ENCODE peak calls at places on chromosome 13, in eight cellular contexts. One of them, this sample, is unnamed.
A peak's percentile ranks its signal among the peaks of the same experiment; 100 is the strongest.

GRCh38 chr13:100124265-100124664 is 35.4 kb downstream of the PCCA start:
- DNase-seq in body of pancreas: no peak
- DNase-seq in right lobe of liver: no peak
- DNase-seq in HCT116: no peak
- DNase-seq in adrenal gland: no peak
- DNase-seq in tibial nerve: no peak
- DNase-seq in Peyer's patch: no peak
- DNase-seq in heart left ventricle: no peak
- DNase-seq in this sample: no peak

GRCh38 chr13:46605824-46606554 is 53.0 kb downstream of the LRCH1 start:
- DNase-seq in heart left ventricle: no peak
- DNase-seq in right lobe of liver: no peak
- DNase-seq in tibial nerve: no peak
- DNase-seq in Peyer's patch: no peak
- DNase-seq in HCT116: no peak
- DNase-seq in body of pancreas: no peak
- DNase-seq in adrenal gland: no peak
- DNase-seq in this sample: no peak

GRCh38 chr13:95614641-95615245 is 29.8 kb downstream of the DZIP1 start:
- DNase-seq in right lobe of liver: no peak
- DNase-seq in adrenal gland: no peak
- DNase-seq in heart left ventricle: no peak
- DNase-seq in tibial nerve: no peak
- DNase-seq in HCT116: no peak
- DNase-seq in body of pancreas: peak; percentile 53
- DNase-seq in Peyer's patch: no peak
- DNase-seq in this sample: no peak

GRCh38 chr13:32225494-32225931 is 89.7 kb downstream of the ZAR1L start:
- DNase-seq in body of pancreas: no peak
- DNase-seq in Peyer's patch: no peak
- DNase-seq in adrenal gland: no peak
- DNase-seq in tibial nerve: no peak
- DNase-seq in right lobe of liver: no peak
- DNase-seq in HCT116: no peak
- DNase-seq in heart left ventricle: no peak
- DNase-seq in this sample: no peak

GRCh38 chr13:112842343-112842856 is 126.6 kb upstream of the MCF2L start:
- DNase-seq in heart left ventricle: no peak
- DNase-seq in adrenal gland: no peak
- DNase-seq in tibial nerve: peak; percentile 26
- DNase-seq in HCT116: no peak
- DNase-seq in Peyer's patch: no peak
- DNase-seq in right lobe of liver: no peak
- DNase-seq in body of pancreas: no peak
- DNase-seq in this sample: no peak

GRCh38 chr13:99909097-99909835 is 62.3 kb downstream of the ZIC5 start:
- DNase-seq in heart left ventricle: no peak
- DNase-seq in HCT116: no peak
- DNase-seq in adrenal gland: no peak
- DNase-seq in body of pancreas: no peak
- DNase-seq in tibial nerve: no peak
- DNase-seq in right lobe of liver: no peak
- DNase-seq in Peyer's patch: no peak
- DNase-seq in this sample: no peak

GRCh38 chr13:111904701-111905608 is 162.0 kb upstream of the SOX1 start:
- DNase-seq in HCT116: peak; percentile 10
- DNase-seq in tibial nerve: no peak
- DNase-seq in body of pancreas: peak; percentile 1
- DNase-seq in Peyer's patch: no peak
- DNase-seq in adrenal gland: peak; percentile 24
- DNase-seq in right lobe of liver: peak; percentile 27
- DNase-seq in heart left ventricle: no peak
- DNase-seq in this sample: peak; percentile 10

GRCh38 chr13:109610517-109610916 is 175.9 kb downstream of the IRS2 start:
- DNase-seq in HCT116: peak; percentile 3
- DNase-seq in Peyer's patch: peak; percentile 62
- DNase-seq in heart left ventricle: peak; percentile 70
- DNase-seq in adrenal gland: peak; percentile 58
- DNase-seq in body of pancreas: peak; percentile 12
- DNase-seq in tibial nerve: no peak
- DNase-seq in right lobe of liver: peak; percentile 59
- DNase-seq in this sample: no peak

GRCh38 chr13:48266150-48266549 is 33.1 kb downstream of the ITM2B start:
- DNase-seq in adrenal gland: no peak
- DNase-seq in HCT116: no peak
- DNase-seq in tibial nerve: no peak
- DNase-seq in heart left ventricle: no peak
- DNase-seq in right lobe of liver: no peak
- DNase-seq in body of pancreas: no peak
- DNase-seq in Peyer's patch: no peak
- DNase-seq in this sample: no peak

GRCh38 chr13:24664726-24665409 is 15.3 kb upstream of the ATP12A start:
- DNase-seq in HCT116: no peak
- DNase-seq in heart left ventricle: no peak
- DNase-seq in right lobe of liver: no peak
- DNase-seq in Peyer's patch: no peak
- DNase-seq in body of pancreas: no peak
- DNase-seq in adrenal gland: no peak
- DNase-seq in tibial nerve: no peak
- DNase-seq in this sample: no peak

GRCh38 chr13:24215732-24216131 is 55.2 kb downstream of the SPATA13 start:
- DNase-seq in tibial nerve: no peak
- DNase-seq in HCT116: no peak
- DNase-seq in adrenal gland: peak; percentile 86
- DNase-seq in body of pancreas: peak; percentile 85
- DNase-seq in heart left ventricle: no peak
- DNase-seq in Peyer's patch: no peak
- DNase-seq in right lobe of liver: peak; percentile 63
- DNase-seq in this sample: no peak

GRCh38 chr13:93847162-93847561 is 620.6 kb downstream of the GPC6 start:
- DNase-seq in body of pancreas: no peak
- DNase-seq in tibial nerve: no peak
- DNase-seq in heart left ventricle: no peak
- DNase-seq in Peyer's patch: no peak
- DNase-seq in right lobe of liver: no peak
- DNase-seq in HCT116: no peak
- DNase-seq in adrenal gland: no peak
- DNase-seq in this sample: no peak

GRCh38 chr13:113028336-113029060 is 59.5 kb downstream of the MCF2L start:
- DNase-seq in tibial nerve: no peak
- DNase-seq in body of pancreas: no peak
- DNase-seq in right lobe of liver: no peak
- DNase-seq in HCT116: no peak
- DNase-seq in heart left ventricle: no peak
- DNase-seq in adrenal gland: no peak
- DNase-seq in Peyer's patch: no peak
- DNase-seq in this sample: peak; percentile 62

GRCh38 chr13:105220063-105220462 is 1315.4 kb downstream of the EFNB2 start:
- DNase-seq in HCT116: no peak
- DNase-seq in tibial nerve: no peak
- DNase-seq in right lobe of liver: no peak
- DNase-seq in body of pancreas: no peak
- DNase-seq in heart left ventricle: no peak
- DNase-seq in Peyer's patch: no peak
- DNase-seq in adrenal gland: no peak
- DNase-seq in this sample: no peak

GRCh38 chr13:77779461-77780272 is 82.2 kb downstream of the SLAIN1 start:
- DNase-seq in body of pancreas: peak; percentile 26
- DNase-seq in adrenal gland: peak; percentile 68
- DNase-seq in heart left ventricle: no peak
- DNase-seq in tibial nerve: no peak
- DNase-seq in Peyer's patch: no peak
- DNase-seq in HCT116: peak; percentile 18
- DNase-seq in right lobe of liver: no peak
- DNase-seq in this sample: peak; percentile 83

GRCh38 chr13:46124531-46124966 is 19.7 kb upstream of the CPB2 start:
- DNase-seq in right lobe of liver: no peak
- DNase-seq in heart left ventricle: no peak
- DNase-seq in adrenal gland: no peak
- DNase-seq in Peyer's patch: no peak
- DNase-seq in tibial nerve: no peak
- DNase-seq in HCT116: no peak
- DNase-seq in body of pancreas: no peak
- DNase-seq in this sample: peak; percentile 39

GRCh38 chr13:60583196-60583908 is 186.3 kb downstream of the TDRD3 start:
- DNase-seq in right lobe of liver: no peak
- DNase-seq in adrenal gland: no peak
- DNase-seq in HCT116: no peak
- DNase-seq in heart left ventricle: no peak
- DNase-seq in Peyer's patch: no peak
- DNase-seq in body of pancreas: no peak
- DNase-seq in tibial nerve: peak; percentile 22
- DNase-seq in this sample: no peak

GRCh38 chr13:64054306-64054705 is 2638.7 kb upstream of the PCDH20 start:
- DNase-seq in adrenal gland: no peak
- DNase-seq in body of pancreas: no peak
- DNase-seq in heart left ventricle: no peak
- DNase-seq in HCT116: no peak
- DNase-seq in tibial nerve: no peak
- DNase-seq in Peyer's patch: no peak
- DNase-seq in right lobe of liver: no peak
- DNase-seq in this sample: no peak

GRCh38 chr13:38308736-38309135 is 40.9 kb upstream of the UFM1 start:
- DNase-seq in tibial nerve: no peak
- DNase-seq in heart left ventricle: no peak
- DNase-seq in Peyer's patch: no peak
- DNase-seq in adrenal gland: no peak
- DNase-seq in HCT116: no peak
- DNase-seq in body of pancreas: no peak
- DNase-seq in right lobe of liver: no peak
- DNase-seq in this sample: no peak

GRCh38 chr13:52010890-52011689 is at the start of gene ATP7B:
- DNase-seq in adrenal gland: peak; percentile 60
- DNase-seq in right lobe of liver: peak; percentile 67
- DNase-seq in body of pancreas: no peak
- DNase-seq in HCT116: no peak
- DNase-seq in Peyer's patch: no peak
- DNase-seq in tibial nerve: no peak
- DNase-seq in heart left ventricle: no peak
- DNase-seq in this sample: peak; percentile 63

GRCh38 chr13:52011690-52012511 is at the start of gene ALG11:
- DNase-seq in adrenal gland: peak; percentile 100
- DNase-seq in body of pancreas: peak; percentile 100
- DNase-seq in Peyer's patch: peak; percentile 100
- DNase-seq in heart left ventricle: peak; percentile 100
- DNase-seq in right lobe of liver: peak; percentile 100
- DNase-seq in tibial nerve: peak; percentile 99
- DNase-seq in HCT116: peak; percentile 94
- DNase-seq in this sample: peak; percentile 98

GRCh38 chr13:52016296-52016695 is 4.1 kb downstream of the ALG11 start:
- DNase-seq in tibial nerve: no peak
- DNase-seq in adrenal gland: no peak
- DNase-seq in Peyer's patch: no peak
- DNase-seq in body of pancreas: no peak
- DNase-seq in HCT116: no peak
- DNase-seq in right lobe of liver: no peak
- DNase-seq in heart left ventricle: no peak
- DNase-seq in this sample: no peak

GRCh38 chr13:52009985-52010384 is 1.3 kb downstream of the ATP7B start:
- DNase-seq in tibial nerve: no peak
- DNase-seq in adrenal gland: no peak
- DNase-seq in heart left ventricle: no peak
- DNase-seq in Peyer's patch: no peak
- DNase-seq in body of pancreas: no peak
- DNase-seq in HCT116: no peak
- DNase-seq in right lobe of liver: no peak
- DNase-seq in this sample: no peak

DNA sequence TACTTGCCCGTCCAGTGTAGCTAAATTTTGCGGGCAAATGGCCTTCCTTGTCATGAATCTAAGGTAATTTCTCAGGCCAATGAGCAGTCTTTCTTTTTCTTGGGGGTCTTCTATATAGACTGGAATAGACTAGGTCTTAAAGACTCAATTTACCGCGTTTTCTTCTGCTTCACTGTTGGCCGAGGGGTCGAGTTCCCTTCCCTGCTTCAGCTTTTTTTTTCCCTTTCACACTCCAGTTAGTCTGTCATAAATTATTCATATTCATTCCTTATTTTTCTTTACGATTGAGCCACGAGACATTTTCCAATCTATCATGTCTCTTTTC is 276 bp downstream of the ALG11 start:
- DNase-seq in HCT116: no peak
- DNase-seq in right lobe of liver: no peak
- DNase-seq in tibial nerve: no peak
- DNase-seq in body of pancreas: no peak
- DNase-seq in heart left ventricle: no peak
- DNase-seq in Peyer's patch: no peak
- DNase-seq in adrenal gland: no peak
- DNase-seq in this sample: no peak
- TF ChIP-seq POLR2A in HCT116: no peak
- TF ChIP-seq POLR2A in right lobe of liver: no peak
- TF ChIP-seq POLR2A in tibial nerve: no peak
- TF ChIP-seq POLR2A in body of pancreas: no peak
- TF ChIP-seq POLR2A in heart left ventricle: no peak
- TF ChIP-seq POLR2A in Peyer's patch: no peak
- TF ChIP-seq POLR2A in adrenal gland: no peak
- TF ChIP-seq POLR2A in this sample: no peak

GRCh38 chr13:92745233-92745632 is 481.4 kb upstream of the GPC6 start:
- DNase-seq in heart left ventricle: no peak
- DNase-seq in right lobe of liver: no peak
- DNase-seq in Peyer's patch: no peak
- DNase-seq in tibial nerve: no peak
- DNase-seq in adrenal gland: no peak
- DNase-seq in HCT116: no peak
- DNase-seq in body of pancreas: no peak
- DNase-seq in this sample: no peak
- H3K4me1 ChIP-seq in heart left ventricle: no peaks in the 10 kb centered on the region
- H3K4me1 ChIP-seq in right lobe of liver: no peaks in the 10 kb centered on the region
- H3K4me1 ChIP-seq in Peyer's patch: no peaks in the 10 kb centered on the region
- H3K4me1 ChIP-seq in tibial nerve: no peaks in the 10 kb centered on the region
- H3K4me1 ChIP-seq in adrenal gland: no peaks in the 10 kb centered on the region
- H3K4me1 ChIP-seq in HCT116: no peaks in the 10 kb centered on the region
- H3K4me1 ChIP-seq in body of pancreas: no peaks in the 10 kb centered on the region
- H3K4me1 ChIP-seq in this sample: no peaks in the 10 kb centered on the region

DNA sequence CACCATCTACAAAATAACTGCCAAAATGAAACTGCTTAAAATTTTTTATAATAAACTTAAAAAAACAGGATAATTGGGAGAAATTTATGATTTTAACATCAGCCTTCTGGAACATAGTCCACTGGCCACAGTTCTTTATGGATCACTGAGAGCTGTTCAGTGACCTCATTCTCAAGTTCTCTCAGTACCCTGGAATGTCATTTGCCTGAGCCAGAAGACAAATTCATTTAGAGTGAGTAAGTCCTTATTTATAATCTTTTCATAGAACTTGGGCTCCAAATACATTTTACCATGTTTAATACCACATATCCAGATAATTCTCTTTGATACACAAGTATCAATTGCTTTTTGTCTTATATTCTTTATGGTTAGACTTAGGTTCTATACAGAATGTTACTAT is 87.6 kb downstream of the CAB39L start:
- DNase-seq in HCT116: no peak
- DNase-seq in tibial nerve: no peak
- DNase-seq in body of pancreas: no peak
- DNase-seq in Peyer's patch: no peak
- DNase-seq in heart left ventricle: no peak
- DNase-seq in right lobe of liver: no peak
- DNase-seq in adrenal gland: no peak
- DNase-seq in this sample: no peak
- H3K4me3 ChIP-seq in HCT116: no peak overlapping the region
- H3K4me3 ChIP-seq in tibial nerve: no peak overlapping the region
- H3K4me3 ChIP-seq in body of pancreas: no peak overlapping the region
- H3K4me3 ChIP-seq in Peyer's patch: no peak overlapping the region
- H3K4me3 ChIP-seq in heart left ventricle: no peak overlapping the region
- H3K4me3 ChIP-seq in right lobe of liver: no peak overlapping the region
- H3K4me3 ChIP-seq in adrenal gland: no peak overlapping the region
- H3K4me3 ChIP-seq in this sample: no peak overlapping the region

GRCh38 chr13:28329395-28330158 is 165.4 kb downstream of the FLT1 start:
- DNase-seq in tibial nerve: no peak
- DNase-seq in HCT116: no peak
- DNase-seq in heart left ventricle: no peak
- DNase-seq in body of pancreas: no peak
- DNase-seq in Peyer's patch: no peak
- DNase-seq in right lobe of liver: no peak
- DNase-seq in adrenal gland: peak; percentile 55
- DNase-seq in this sample: peak; percentile 53
- TF ChIP-seq POLR2A in tibial nerve: no peak
- TF ChIP-seq POLR2A in HCT116: no peak
- TF ChIP-seq POLR2A in heart left ventricle: no peak
- TF ChIP-seq POLR2A in body of pancreas: no peak
- TF ChIP-seq POLR2A in Peyer's patch: no peak
- TF ChIP-seq POLR2A in right lobe of liver: no peak
- TF ChIP-seq POLR2A in adrenal gland: no peak
- TF ChIP-seq POLR2A in this sample: no peak

This sample was measured in upper lobe of left lung.